ENCODE peak calls at places on chromosomes 5 and 9, in ten cellular contexts. F, H, Q, D, S, N, O, X, G and K are unnamed samples.

GRCh38 chr5:43646997-43647396 is 44.0 kb downstream of the NNT start:
- DNase-seq in F (no peak), H (no peak), Q (no peak), D (peak), S (peak), N (no peak), O (no peak), X (no peak), G (no peak), K (no peak)

GRCh38 chr9:34154052-34154451 is 24.8 kb upstream of the UBAP1 start:
- DNase-seq in F (no peak), H (no peak), Q (no peak), D (no peak), S (no peak), N (no peak), O (no peak), X (no peak), G (no peak), K (no peak)

GRCh38 chr5:34898258-34898895 is 16.9 kb downstream of the RAD1 start:
- DNase-seq in F (peak), H (no peak), Q (peak), D (peak), S (peak), N (peak), O (peak), X (peak), G (peak), K (peak)

GRCh38 chr9:209143-209758 is 5.4 kb upstream of the DOCK8 start:
- DNase-seq in F (no peak), H (no peak), Q (no peak), D (no peak), S (no peak), N (no peak), O (no peak), X (no peak), G (no peak), K (peak)

GRCh38 chr9:91116226-91116625 is 245.5 kb downstream of the AUH start:
- DNase-seq in F (no peak), H (no peak), Q (no peak), D (no peak), S (no peak), N (no peak), O (no peak), X (no peak), G (no peak), K (no peak)

GRCh38 chr9:125989524-125990180 is 242.5 kb downstream of the PBX3 start:
- DNase-seq in F (no peak), H (peak), Q (no peak), D (no peak), S (no peak), N (no peak), O (no peak), X (no peak), G (no peak), K (no peak)

GRCh38 chr5:170169996-170170395 is 62.8 kb upstream of the C5orf58 start:
- DNase-seq in F (no peak), H (no peak), Q (no peak), D (no peak), S (no peak), N (no peak), O (no peak), X (no peak), G (no peak), K (no peak)

GRCh38 chr9:112233769-112234168 is 58.7 kb upstream of the SUSD1 start:
- DNase-seq in F (no peak), H (no peak), Q (no peak), D (peak), S (peak), N (peak), O (no peak), X (no peak), G (no peak), K (peak)

GRCh38 chr5:89728134-89728533 is 681.4 kb downstream of the CETN3 start:
- DNase-seq in F (no peak), H (no peak), Q (no peak), D (no peak), S (no peak), N (no peak), O (no peak), X (no peak), G (no peak), K (no peak)

GRCh38 chr5:6216516-6217075 is 161.8 kb downstream of the MED10 start:
- DNase-seq in F (no peak), H (no peak), Q (no peak), D (no peak), S (no peak), N (no peak), O (no peak), X (no peak), G (no peak), K (no peak)

GRCh38 chr5:66718374-66718977 is 122.3 kb downstream of the MAST4 start:
- DNase-seq in F (no peak), H (no peak), Q (no peak), D (no peak), S (no peak), N (no peak), O (no peak), X (no peak), G (no peak), K (peak)

GRCh38 chr5:137344723-137345322 is 154.3 kb downstream of the SPOCK1 start:
- DNase-seq in F (peak), H (peak), Q (peak), D (peak), S (peak), N (peak), O (peak), X (peak), G (no peak), K (peak)

GRCh38 chr5:35098214-35098613 is 50.5 kb upstream of the AGXT2 start:
- DNase-seq in F (no peak), H (no peak), Q (no peak), D (no peak), S (no peak), N (no peak), O (no peak), X (no peak), G (no peak), K (no peak)

GRCh38 chr5:134149571-134150303 is 27.0 kb downstream of the SKP1 start:
- DNase-seq in F (no peak), H (no peak), Q (no peak), D (peak), S (no peak), N (peak), O (no peak), X (no peak), G (no peak), K (no peak)